ENCODE peak calls at places on chromosome X, in six cellular contexts. One of them, this sample, is unnamed.

GRCh38 chrX:22445880-22446279 is 173.2 kb downstream of the CBLL2 start:
- DNase-seq in K562: no peak
- DNase-seq in GM12878: no peak
- DNase-seq in H1: no peak
- DNase-seq in WTC11: no peak
- DNase-seq in HepG2: no peak
- DNase-seq in this sample: no peak

GRCh38 chrX:85111347-85111746 is 107.7 kb downstream of the APOOL start:
- DNase-seq in K562: peak; percentile 14
- DNase-seq in GM12878: no peak
- DNase-seq in H1: no peak
- DNase-seq in WTC11: no peak
- DNase-seq in HepG2: no peak
- DNase-seq in this sample: peak; percentile 8

GRCh38 chrX:123184858-123185251 is 777 bp downstream of the GRIA3 start:
- DNase-seq in K562: no peak
- DNase-seq in GM12878: no peak
- DNase-seq in H1: no peak
- DNase-seq in WTC11: peak; percentile 20
- DNase-seq in HepG2: no peak
- DNase-seq in this sample: peak; percentile 12

GRCh38 chrX:56233682-56234081 is 1.5 kb downstream of the KLF8 start:
- DNase-seq in K562: no peak
- DNase-seq in GM12878: peak; percentile 60
- DNase-seq in H1: peak; percentile 38
- DNase-seq in WTC11: peak; percentile 58
- DNase-seq in HepG2: no peak
- DNase-seq in this sample: peak; percentile 74

GRCh38 chrX:134821370-134821769 is 163.1 kb upstream of the PLAC1 start:
- DNase-seq in K562: no peak
- DNase-seq in GM12878: no peak
- DNase-seq in H1: no peak
- DNase-seq in WTC11: no peak
- DNase-seq in HepG2: no peak
- DNase-seq in this sample: peak; percentile 24

GRCh38 chrX:79259073-79259689 is 108.0 kb downstream of the ITM2A start:
- DNase-seq in K562: no peak
- DNase-seq in GM12878: peak; percentile 99
- DNase-seq in H1: no peak
- DNase-seq in WTC11: no peak
- DNase-seq in HepG2: no peak
- DNase-seq in this sample: no peak

GRCh38 chrX:153700376-153700945 is 12.7 kb downstream of the SLC6A8 start:
- DNase-seq in K562: no peak
- DNase-seq in GM12878: no peak
- DNase-seq in H1: no peak
- DNase-seq in WTC11: no peak
- DNase-seq in HepG2: no peak
- DNase-seq in this sample: no peak

GRCh38 chrX:13699183-13699826 is 10.4 kb downstream of the RAB9A start:
- DNase-seq in K562: peak; percentile 28
- DNase-seq in GM12878: no peak
- DNase-seq in H1: no peak
- DNase-seq in WTC11: no peak
- DNase-seq in HepG2: no peak
- DNase-seq in this sample: no peak

DNA sequence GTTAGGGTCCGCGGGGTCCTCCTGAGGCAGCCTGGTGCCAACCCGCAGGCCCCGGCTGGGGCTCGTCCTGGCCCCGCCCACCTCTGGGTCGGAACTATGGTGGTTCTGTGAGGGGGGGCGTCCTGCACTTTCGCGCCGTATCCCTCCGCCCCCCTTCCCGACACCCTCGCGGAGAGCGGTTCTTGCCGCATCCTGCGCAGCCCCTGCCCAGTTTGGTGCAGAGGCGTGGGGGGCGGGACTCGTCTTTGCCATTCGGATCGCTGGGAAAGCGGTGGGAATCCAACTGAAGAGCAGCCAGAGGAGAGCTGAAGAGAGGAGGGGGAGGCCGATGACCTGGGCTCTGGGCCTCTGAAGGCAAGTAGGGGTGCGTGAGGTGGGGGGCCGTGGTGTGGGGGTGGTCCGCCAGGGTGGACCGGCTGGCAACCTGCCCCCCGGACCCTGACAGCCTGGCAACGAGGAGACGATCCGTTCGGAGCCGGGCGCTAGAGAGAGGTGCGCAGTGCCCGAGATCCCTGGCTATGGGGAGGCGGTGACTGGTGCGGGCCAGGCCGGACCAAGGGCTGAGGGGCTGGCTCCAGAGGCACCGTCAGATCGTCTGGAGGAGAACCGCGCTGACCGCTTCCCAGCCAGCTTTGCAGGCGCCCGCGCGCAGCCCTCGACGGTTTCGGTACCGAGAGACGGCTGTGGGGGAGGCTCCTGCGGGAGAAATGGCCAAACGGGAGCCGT is at the start of gene GPRASP1:
- DNase-seq in K562: no peak
- DNase-seq in GM12878: no peak
- DNase-seq in H1: no peak
- DNase-seq in WTC11: peak; percentile 59
- DNase-seq in HepG2: no peak
- DNase-seq in this sample: peak; percentile 69
- TF ChIP-seq CREB1 in K562: no peak
- TF ChIP-seq CREB1 in GM12878: no peak
- TF ChIP-seq CREB1 in H1: no peak
- TF ChIP-seq CREB1 in WTC11: no peak
- TF ChIP-seq CREB1 in HepG2: no peak
- TF ChIP-seq CREB1 in this sample: no peak

GRCh38 chrX:11764602-11765067 is 6.6 kb downstream of the MSL3 start:
- DNase-seq in K562: peak; percentile 11
- DNase-seq in GM12878: no peak
- DNase-seq in H1: no peak
- DNase-seq in WTC11: no peak
- DNase-seq in HepG2: no peak
- DNase-seq in this sample: no peak

GRCh38 chrX:11768039-11768438 is 10.0 kb downstream of the MSL3 start:
- DNase-seq in K562: no peak
- DNase-seq in GM12878: no peak
- DNase-seq in H1: no peak
- DNase-seq in WTC11: no peak
- DNase-seq in HepG2: no peak
- DNase-seq in this sample: no peak

GRCh38 chrX:11766487-11766886 is 8.4 kb downstream of the MSL3 start:
- DNase-seq in K562: no peak
- DNase-seq in GM12878: no peak
- DNase-seq in H1: no peak
- DNase-seq in WTC11: no peak
- DNase-seq in HepG2: no peak
- DNase-seq in this sample: no peak

GRCh38 chrX:11765449-11765848 is 7.4 kb downstream of the MSL3 start:
- DNase-seq in K562: no peak
- DNase-seq in GM12878: no peak
- DNase-seq in H1: no peak
- DNase-seq in WTC11: no peak
- DNase-seq in HepG2: no peak
- DNase-seq in this sample: no peak

DNA sequence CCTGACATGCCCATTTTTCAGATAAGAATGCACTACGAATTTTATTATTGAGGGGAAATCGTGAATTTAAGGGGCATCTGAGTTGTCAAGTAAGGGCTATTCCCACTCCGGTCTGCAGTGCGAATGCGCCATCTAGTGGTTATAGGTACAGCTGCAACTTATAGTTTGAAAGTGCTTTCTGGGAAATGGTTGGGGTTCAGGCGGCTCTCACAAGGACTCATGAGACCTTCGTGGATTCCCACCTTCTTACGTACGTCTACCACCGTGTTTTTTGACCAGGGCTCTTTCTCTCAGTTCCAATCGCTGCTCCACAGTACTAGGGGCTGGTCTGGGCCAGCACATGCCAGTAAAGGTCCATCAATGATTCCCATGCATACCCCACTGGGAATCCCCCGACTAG is 12.3 kb downstream of the MSL3 start:
- DNase-seq in K562: peak; percentile 64
- DNase-seq in GM12878: peak; percentile 68
- DNase-seq in H1: no peak
- DNase-seq in WTC11: peak; percentile 17
- DNase-seq in HepG2: peak; percentile 23
- DNase-seq in this sample: peak; percentile 59
- TF ChIP-seq CREB1 in K562: no peak
- TF ChIP-seq CREB1 in GM12878: no peak
- TF ChIP-seq CREB1 in H1: no peak
- TF ChIP-seq CREB1 in WTC11: no peak
- TF ChIP-seq CREB1 in HepG2: no peak
- TF ChIP-seq CREB1 in this sample: no peak

DNA sequence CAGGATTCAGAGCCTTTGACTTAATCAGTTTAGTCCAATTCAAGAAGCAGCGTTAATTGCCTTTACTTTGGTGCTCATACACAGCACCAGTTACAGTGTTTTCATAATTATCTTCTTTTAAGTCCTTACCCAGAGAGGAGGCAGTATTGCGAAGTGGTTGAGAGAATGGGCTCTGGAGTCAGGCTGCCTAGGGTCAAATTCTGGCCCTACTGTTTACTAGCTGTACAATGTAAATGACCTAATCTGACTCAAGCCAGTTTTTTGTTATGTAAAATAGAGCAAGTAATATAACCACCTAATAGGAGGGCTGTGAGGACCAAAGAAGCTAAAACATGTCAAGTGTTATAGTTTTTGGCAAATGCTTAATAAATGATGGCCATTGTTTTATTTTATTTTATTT is 27.6 kb downstream of the WDR44 start:
- DNase-seq in K562: no peak
- DNase-seq in GM12878: no peak
- DNase-seq in H1: no peak
- DNase-seq in WTC11: no peak
- DNase-seq in HepG2: peak; percentile 30
- DNase-seq in this sample: no peak
- TF ChIP-seq CREB1 in K562: no peak
- TF ChIP-seq CREB1 in GM12878: no peak
- TF ChIP-seq CREB1 in H1: no peak
- TF ChIP-seq CREB1 in WTC11: no peak
- TF ChIP-seq CREB1 in HepG2: no peak
- TF ChIP-seq CREB1 in this sample: no peak

GRCh38 chrX:23982891-23983290 is 44.1 kb downstream of the KLHL15 start:
- DNase-seq in K562: no peak
- DNase-seq in GM12878: no peak
- DNase-seq in H1: no peak
- DNase-seq in WTC11: no peak
- DNase-seq in HepG2: no peak
- DNase-seq in this sample: no peak
- TF ChIP-seq CREB1 in K562: no peak
- TF ChIP-seq CREB1 in GM12878: no peak
- TF ChIP-seq CREB1 in H1: no peak
- TF ChIP-seq CREB1 in WTC11: no peak
- TF ChIP-seq CREB1 in HepG2: no peak
- TF ChIP-seq CREB1 in this sample: no peak

DNA sequence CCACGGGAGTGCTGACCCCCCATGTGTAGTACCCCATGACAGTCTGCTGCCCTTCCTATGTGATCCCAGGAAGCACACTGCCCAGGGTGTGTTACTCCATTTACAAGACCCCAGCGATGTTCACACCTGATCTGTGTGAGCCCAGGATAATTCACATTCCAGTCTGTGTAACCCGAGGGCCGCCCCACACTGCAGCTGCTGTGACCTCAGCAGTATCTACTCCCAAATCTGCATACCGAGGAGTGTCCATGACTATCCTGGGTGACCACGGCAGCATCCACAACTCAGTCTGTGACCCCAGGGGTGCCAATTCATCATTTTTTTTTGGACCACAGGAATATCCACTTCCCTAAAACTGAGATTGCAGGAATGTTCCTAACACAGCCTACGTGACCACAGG is 7.8 kb upstream of the GLOD5 start:
- DNase-seq in K562: no peak
- DNase-seq in GM12878: no peak
- DNase-seq in H1: no peak
- DNase-seq in WTC11: no peak
- DNase-seq in HepG2: no peak
- DNase-seq in this sample: no peak
- TF ChIP-seq CREB1 in K562: no peak
- TF ChIP-seq CREB1 in GM12878: no peak
- TF ChIP-seq CREB1 in H1: no peak
- TF ChIP-seq CREB1 in WTC11: no peak
- TF ChIP-seq CREB1 in HepG2: no peak
- TF ChIP-seq CREB1 in this sample: no peak

DNA sequence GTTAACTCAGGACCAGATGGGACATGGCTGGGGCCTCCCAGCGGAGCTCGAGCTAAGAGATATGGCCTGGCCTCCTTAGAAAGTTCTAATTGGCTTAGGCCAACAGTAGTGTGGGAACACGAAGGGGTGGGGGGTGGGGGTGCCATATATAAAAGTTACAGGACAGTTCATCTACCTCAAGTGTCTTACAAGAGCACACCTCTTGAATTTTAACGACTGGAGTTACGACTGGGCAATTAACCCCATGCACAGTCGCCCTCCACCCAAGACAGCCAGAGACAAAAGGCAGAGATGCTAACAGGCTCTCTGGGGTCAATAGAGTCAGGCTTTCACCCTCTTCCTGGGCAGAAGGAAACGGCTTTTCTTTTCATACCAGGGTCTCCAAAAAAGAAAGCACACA is 302.2 kb downstream of the BCOR start:
- DNase-seq in K562: no peak
- DNase-seq in GM12878: no peak
- DNase-seq in H1: no peak
- DNase-seq in WTC11: no peak
- DNase-seq in HepG2: no peak
- DNase-seq in this sample: no peak
- TF ChIP-seq CREB1 in K562: no peak
- TF ChIP-seq CREB1 in GM12878: no peak
- TF ChIP-seq CREB1 in H1: no peak
- TF ChIP-seq CREB1 in WTC11: no peak
- TF ChIP-seq CREB1 in HepG2: no peak
- TF ChIP-seq CREB1 in this sample: no peak